ENCODE peak calls at places on chromosomes 1 and 21, in four cellular contexts. E is tibial artery, S is GM23248, W is neuronal stem cell. Z is an unnamed sample.

GRCh38 chr1:57517587-57518397 is 93.9 kb upstream of the DAB1 start:
- DNase-seq in E (no peak), S (no peak), W (no peak), Z (no peak)

GRCh38 chr1:179083031-179083345 is 1.1 kb downstream of the TOR3A start:
- DNase-seq in E (no peak), S (peak), W (no peak), Z (peak)

GRCh38 chr1:159900086-159900680 is at the start of gene CFAP45:
- DNase-seq in E (peak), S (peak), W (peak), Z (peak)

GRCh38 chr21:44916965-44917364 is 3.7 kb downstream of the ITGB2 start:
- DNase-seq in E (no peak), S (no peak), W (no peak), Z (no peak)

GRCh38 chr1:221743416-221744208 is 1.7 kb upstream of the DUSP10 start:
- DNase-seq in E (no peak), S (no peak), W (no peak), Z (no peak)

GRCh38 chr1:39102537-39103320 is 76.6 kb downstream of the NDUFS5 start:
- DNase-seq in E (no peak), S (peak), W (peak), Z (peak)

GRCh38 chr1:36411674-36412648 is 14.3 kb upstream of the LSM10 start:
- DNase-seq in E (no peak), S (peak), W (no peak), Z (peak)

GRCh38 chr1:177981186-177981585 is 11.3 kb upstream of the SEC16B start:
- DNase-seq in E (no peak), S (no peak), W (no peak), Z (no peak)

GRCh38 chr1:84571150-84571535 is 3.1 kb downstream of the CTBS start:
- DNase-seq in E (no peak), S (peak), W (no peak), Z (no peak)

GRCh38 chr1:19337289-19337688 is 25.2 kb downstream of the SLC66A1 start:
- DNase-seq in E (no peak), S (no peak), W (no peak), Z (no peak)

GRCh38 chr1:6899141-6899540 is 113.9 kb downstream of the CAMTA1 start:
- DNase-seq in E (no peak), S (no peak), W (no peak), Z (peak)

GRCh38 chr1:109112056-109112651 is 1.8 kb upstream of the ELAPOR1 start:
- DNase-seq in E (no peak), S (peak), W (no peak), Z (peak)

GRCh38 chr1:23168079-23168461 is 586 bp downstream of the LUZP1 start:
- DNase-seq in E (peak), S (peak), W (no peak), Z (no peak)

GRCh38 chr1:181099152-181100014 is 10.9 kb downstream of the IER5 start:
- DNase-seq in E (peak), S (peak), W (no peak), Z (peak)

GRCh38 chr1:30106125-30106524 is 617.3 kb downstream of the MATN1 start:
- DNase-seq in E (no peak), S (peak), W (peak), Z (peak)

GRCh38 chr21:38277501-38278111 is 20.8 kb downstream of the KCNJ15 start:
- DNase-seq in E (no peak), S (peak), W (no peak), Z (peak)

GRCh38 chr21:36847189-36847588 is 119.3 kb downstream of the HLCS start:
- DNase-seq in E (no peak), S (peak), W (no peak), Z (peak)

GRCh38 chr1:106217765-106218164 is 838.7 kb upstream of the PRMT6 start:
- DNase-seq in E (no peak), S (no peak), W (no peak), Z (no peak)

GRCh38 chr1:12640237-12640957 is 3.5 kb upstream of the AADACL4 start:
- DNase-seq in E (no peak), S (peak), W (no peak), Z (no peak)

GRCh38 chr1:197619008-197619640 is 156.2 kb downstream of the DENND1B start:
- DNase-seq in E (no peak), S (peak), W (no peak), Z (peak)

GRCh38 chr21:42660118-42660470 is 6.7 kb downstream of the PDE9A start:
- DNase-seq in E (no peak), S (no peak), W (no peak), Z (no peak)

GRCh38 chr1:34786521-34787325 is 5.7 kb downstream of the GJB3 start:
- DNase-seq in E (peak), S (peak), W (peak), Z (peak)

GRCh38 chr1:154867841-154868610 is 2.1 kb downstream of the KCNN3 start:
- DNase-seq in E (no peak), S (no peak), W (no peak), Z (no peak)

GRCh38 chr1:77467741-77468140 is 185.9 kb downstream of the AK5 start:
- DNase-seq in E (no peak), S (peak), W (no peak), Z (peak)

GRCh38 chr21:14911351-14911750 is 153.4 kb downstream of the NRIP1 start:
- DNase-seq in E (no peak), S (no peak), W (no peak), Z (no peak)

GRCh38 chr1:52424757-52425265 is 20.4 kb downstream of the PRPF38A start:
- DNase-seq in E (no peak), S (no peak), W (no peak), Z (peak)

GRCh38 chr21:42009018-42009830 is 936 bp downstream of the ZBTB21 start:
- DNase-seq in E (peak), S (peak), W (peak), Z (peak)

Z was measured in AG10803.